ENCODE peak calls at places on chromosomes 5 and 9, in six cellular contexts. One of them, this sample, is unnamed.

GRCh38 chr5:116629168-116629567 is 54.5 kb upstream of the SEMA6A start:
- DNase-seq in endothelial cell of umbilical vein: no peak
- DNase-seq in A549: no peak
- DNase-seq in GM12878: no peak
- DNase-seq in HepG2: no peak
- DNase-seq in K562: no peak
- DNase-seq in this sample: no peak

GRCh38 chr9:133375116-133375723 is 640 bp downstream of the SURF4 start:
- DNase-seq in endothelial cell of umbilical vein: peak
- DNase-seq in A549: peak
- DNase-seq in GM12878: no peak
- DNase-seq in HepG2: peak
- DNase-seq in K562: peak
- DNase-seq in this sample: peak

GRCh38 chr9:9412241-9412640 is 1200.6 kb downstream of the PTPRD start:
- DNase-seq in endothelial cell of umbilical vein: no peak
- DNase-seq in A549: no peak
- DNase-seq in GM12878: no peak
- DNase-seq in HepG2: no peak
- DNase-seq in K562: no peak
- DNase-seq in this sample: peak

GRCh38 chr5:132072508-132072907 is 1.1 kb upstream of the CSF2 start:
- DNase-seq in endothelial cell of umbilical vein: no peak
- DNase-seq in A549: no peak
- DNase-seq in GM12878: no peak
- DNase-seq in HepG2: no peak
- DNase-seq in K562: no peak
- DNase-seq in this sample: no peak

GRCh38 chr9:107751522-107752235 is 262.1 kb upstream of the KLF4 start:
- DNase-seq in endothelial cell of umbilical vein: peak
- DNase-seq in A549: peak
- DNase-seq in GM12878: peak
- DNase-seq in HepG2: peak
- DNase-seq in K562: no peak
- DNase-seq in this sample: no peak

GRCh38 chr9:127204771-127205470 is 59.7 kb upstream of the GARNL3 start:
- DNase-seq in endothelial cell of umbilical vein: no peak
- DNase-seq in A549: peak
- DNase-seq in GM12878: no peak
- DNase-seq in HepG2: peak
- DNase-seq in K562: peak
- DNase-seq in this sample: peak

GRCh38 chr9:115071176-115071575 is 46.8 kb downstream of the TNC start:
- DNase-seq in endothelial cell of umbilical vein: no peak
- DNase-seq in A549: no peak
- DNase-seq in GM12878: no peak
- DNase-seq in HepG2: no peak
- DNase-seq in K562: no peak
- DNase-seq in this sample: no peak

GRCh38 chr9:111179577-111179976 is 141.3 kb upstream of the LPAR1 start:
- DNase-seq in endothelial cell of umbilical vein: no peak
- DNase-seq in A549: no peak
- DNase-seq in GM12878: peak
- DNase-seq in HepG2: no peak
- DNase-seq in K562: no peak
- DNase-seq in this sample: peak

GRCh38 chr5:14869286-14870164 is 2.1 kb downstream of the ANKH start:
- DNase-seq in endothelial cell of umbilical vein: no peak
- DNase-seq in A549: no peak
- DNase-seq in GM12878: no peak
- DNase-seq in HepG2: no peak
- DNase-seq in K562: no peak
- DNase-seq in this sample: no peak

GRCh38 chr5:100252040-100252439 is 283.1 kb upstream of the FAM174A start:
- DNase-seq in endothelial cell of umbilical vein: no peak
- DNase-seq in A549: no peak
- DNase-seq in GM12878: no peak
- DNase-seq in HepG2: no peak
- DNase-seq in K562: no peak
- DNase-seq in this sample: no peak

GRCh38 chr5:38555354-38556114 is 912 bp downstream of the LIFR start:
- DNase-seq in endothelial cell of umbilical vein: peak
- DNase-seq in A549: no peak
- DNase-seq in GM12878: no peak
- DNase-seq in HepG2: no peak
- DNase-seq in K562: no peak
- DNase-seq in this sample: no peak
- TF ChIP-seq MAX in endothelial cell of umbilical vein: no peak
- TF ChIP-seq MAX in A549: no peak
- TF ChIP-seq MAX in GM12878: no peak
- TF ChIP-seq MAX in HepG2: peak
- TF ChIP-seq MAX in K562: no peak
- TF ChIP-seq MAX in this sample: no peak

DNA sequence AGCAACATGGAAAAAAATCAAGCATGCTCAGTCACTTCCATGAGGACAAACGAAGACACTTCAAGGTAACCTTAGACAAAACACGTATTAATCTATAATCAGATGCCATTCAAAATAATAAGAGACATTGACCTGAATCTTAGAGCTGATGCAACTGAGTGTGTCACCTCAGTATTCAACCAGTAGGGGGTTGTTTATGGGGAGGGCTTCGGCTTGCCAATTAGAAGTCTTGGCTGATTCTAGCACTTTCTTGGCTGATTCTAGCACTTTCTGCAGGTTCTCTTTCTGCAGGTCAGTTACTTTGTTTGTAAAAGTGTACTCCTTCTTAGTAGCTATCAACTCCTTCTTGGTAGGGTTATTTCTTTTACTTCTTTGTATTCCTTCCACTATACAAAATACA is 317.6 kb downstream of the ENC1 start:
- DNase-seq in endothelial cell of umbilical vein: no peak
- DNase-seq in A549: no peak
- DNase-seq in GM12878: no peak
- DNase-seq in HepG2: no peak
- DNase-seq in K562: peak
- DNase-seq in this sample: no peak
- TF ChIP-seq CTCF in endothelial cell of umbilical vein: no peak
- TF ChIP-seq CTCF in A549: no peak
- TF ChIP-seq CTCF in GM12878: no peak
- TF ChIP-seq CTCF in HepG2: no peak
- TF ChIP-seq CTCF in K562: no peak
- TF ChIP-seq CTCF in this sample: no peak

GRCh38 chr9:87059740-87060139 is 112.4 kb upstream of the GAS1 start:
- DNase-seq in endothelial cell of umbilical vein: no peak
- DNase-seq in A549: no peak
- DNase-seq in GM12878: no peak
- DNase-seq in HepG2: no peak
- DNase-seq in K562: no peak
- DNase-seq in this sample: no peak

GRCh38 chr9:87063883-87064282 is 116.6 kb upstream of the GAS1 start:
- DNase-seq in endothelial cell of umbilical vein: no peak
- DNase-seq in A549: no peak
- DNase-seq in GM12878: no peak
- DNase-seq in HepG2: no peak
- DNase-seq in K562: no peak
- DNase-seq in this sample: no peak

GRCh38 chr9:87063246-87063645 is 115.9 kb upstream of the GAS1 start:
- DNase-seq in endothelial cell of umbilical vein: no peak
- DNase-seq in A549: no peak
- DNase-seq in GM12878: no peak
- DNase-seq in HepG2: no peak
- DNase-seq in K562: no peak
- DNase-seq in this sample: no peak

GRCh38 chr9:87064311-87064710 is 117.0 kb upstream of the GAS1 start:
- DNase-seq in endothelial cell of umbilical vein: no peak
- DNase-seq in A549: no peak
- DNase-seq in GM12878: no peak
- DNase-seq in HepG2: no peak
- DNase-seq in K562: no peak
- DNase-seq in this sample: no peak

DNA sequence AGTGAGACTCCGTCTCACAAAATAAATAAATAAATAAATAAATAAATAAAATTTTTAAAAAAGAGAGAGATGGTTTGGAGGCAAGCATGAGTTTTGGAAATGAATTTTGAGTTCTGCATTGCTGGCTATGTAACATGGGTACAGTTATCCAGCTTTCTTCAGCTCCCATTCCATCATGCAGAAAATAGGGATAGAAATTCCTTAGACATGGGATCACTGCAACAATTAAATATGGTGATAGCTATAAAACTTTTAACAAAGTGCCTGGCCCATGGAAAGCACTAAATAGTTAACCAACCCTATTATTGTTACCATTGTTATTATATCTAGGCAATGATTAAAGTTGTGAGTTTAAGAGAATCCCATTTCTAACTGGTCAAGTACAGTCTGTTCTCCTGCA is 115.4 kb upstream of the GAS1 start:
- DNase-seq in endothelial cell of umbilical vein: no peak
- DNase-seq in A549: no peak
- DNase-seq in GM12878: no peak
- DNase-seq in HepG2: no peak
- DNase-seq in K562: no peak
- DNase-seq in this sample: no peak
- TF ChIP-seq MYC in endothelial cell of umbilical vein: no peak
- TF ChIP-seq MYC in A549: no peak
- TF ChIP-seq MYC in GM12878: no peak
- TF ChIP-seq MYC in HepG2: no peak
- TF ChIP-seq MYC in K562: no peak
- TF ChIP-seq MYC in this sample: no peak

GRCh38 chr9:105067895-105068580 is 140.1 kb upstream of the ABCA1 start:
- DNase-seq in endothelial cell of umbilical vein: no peak
- DNase-seq in A549: no peak
- DNase-seq in GM12878: no peak
- DNase-seq in HepG2: no peak
- DNase-seq in K562: no peak
- DNase-seq in this sample: peak
- TF ChIP-seq MAX in endothelial cell of umbilical vein: no peak
- TF ChIP-seq MAX in A549: no peak
- TF ChIP-seq MAX in GM12878: no peak
- TF ChIP-seq MAX in HepG2: no peak
- TF ChIP-seq MAX in K562: no peak
- TF ChIP-seq MAX in this sample: peak

GRCh38 chr5:141234109-141234508 is 11.0 kb downstream of the PCDHB14 start:
- DNase-seq in endothelial cell of umbilical vein: peak
- DNase-seq in A549: no peak
- DNase-seq in GM12878: no peak
- DNase-seq in HepG2: peak
- DNase-seq in K562: no peak
- DNase-seq in this sample: no peak
- TF ChIP-seq CTCF in endothelial cell of umbilical vein: no peak
- TF ChIP-seq CTCF in A549: no peak
- TF ChIP-seq CTCF in GM12878: no peak
- TF ChIP-seq CTCF in HepG2: peak
- TF ChIP-seq CTCF in K562: peak
- TF ChIP-seq CTCF in this sample: peak

GRCh38 chr5:111453747-111454146 is 58.6 kb downstream of the STARD4 start:
- DNase-seq in endothelial cell of umbilical vein: no peak
- DNase-seq in A549: no peak
- DNase-seq in GM12878: no peak
- DNase-seq in HepG2: no peak
- DNase-seq in K562: no peak
- DNase-seq in this sample: no peak
- TF ChIP-seq MYC in endothelial cell of umbilical vein: no peak
- TF ChIP-seq MYC in A549: no peak
- TF ChIP-seq MYC in GM12878: no peak
- TF ChIP-seq MYC in HepG2: no peak
- TF ChIP-seq MYC in K562: no peak
- TF ChIP-seq MYC in this sample: no peak

This sample was measured in NB4.